ENCODE peak calls at places on chromosomes 16 and 17, in seven cellular contexts. C, P, T, X, Z, I and R are unnamed samples.

GRCh38 chr17:8333281-8333680 is 6.4 kb upstream of the ODF4 start:
- DNase-seq in X (no peak), T (no peak), C (no peak), P (no peak), I (no peak), Z (no peak), R (no peak)

GRCh38 chr17:49993423-49994037 is 1.5 kb downstream of the DLX3 start:
- DNase-seq in T (no peak), I (no peak), P (no peak), Z (no peak), C (no peak), X (peak), R (peak)

GRCh38 chr17:82045916-82046484 is 5.6 kb downstream of the RFNG start:
- DNase-seq in I (no peak), T (no peak), X (no peak), Z (no peak), C (no peak), P (no peak), R (no peak)

GRCh38 chr16:50546125-50546524 is 2.1 kb upstream of the NKD1 start:
- DNase-seq in I (no peak), T (no peak), Z (no peak), X (no peak), C (no peak), P (no peak), R (no peak)

GRCh38 chr17:15086776-15087175 is 178.3 kb downstream of the PMP22 start:
- DNase-seq in X (no peak), C (no peak), Z (no peak), T (no peak), P (no peak), I (no peak), R (no peak)

GRCh38 chr17:39979865-39980401 is 674 bp upstream of the PSMD3 start:
- DNase-seq in I (peak), T (peak), C (no peak), Z (peak), P (no peak), X (no peak), R (no peak)

GRCh38 chr17:81011951-81012350 is 20.3 kb downstream of the CHMP6 start:
- DNase-seq in P (no peak), T (no peak), C (no peak), X (no peak), Z (no peak), I (no peak), R (no peak)

GRCh38 chr17:29250666-29251065 is 4.0 kb downstream of the CRYBA1 start:
- DNase-seq in C (no peak), T (no peak), X (no peak), I (no peak), P (no peak), Z (no peak), R (no peak)

GRCh38 chr16:17470002-17470870 is 524 bp downstream of the XYLT1 start:
- DNase-seq in X (no peak), Z (peak), T (no peak), I (no peak), P (no peak), C (no peak), R (peak)

GRCh38 chr17:72516772-72517399 is 396.1 kb downstream of the SOX9 start:
- DNase-seq in Z (no peak), I (no peak), T (peak), C (no peak), X (no peak), P (no peak), R (no peak)

GRCh38 chr16:70749006-70749678 is 51.8 kb downstream of the VAC14 start:
- DNase-seq in P (no peak), I (no peak), Z (peak), T (peak), X (peak), C (no peak), R (peak)

GRCh38 chr17:50349241-50349595 is 3.3 kb downstream of the XYLT2 start:
- DNase-seq in I (no peak), P (no peak), Z (no peak), T (no peak), C (no peak), X (no peak), R (no peak)

GRCh38 chr17:80481284-80482057 is 5.1 kb upstream of the NPTX1 start:
- DNase-seq in I (no peak), Z (no peak), C (no peak), P (no peak), T (no peak), X (peak), R (peak)

GRCh38 chr16:15907863-15908478 is 19.6 kb upstream of the CEP20 start:
- DNase-seq in I (no peak), X (peak), P (no peak), Z (peak), T (peak), C (peak), R (no peak)

GRCh38 chr17:16211601-16212000 is 3.7 kb downstream of the NCOR1 start:
- DNase-seq in X (no peak), C (no peak), I (no peak), T (no peak), Z (no peak), P (no peak), R (no peak)

GRCh38 chr16:83602797-83603735 is 204.7 kb upstream of the HSBP1 start:
- DNase-seq in P (no peak), C (no peak), X (no peak), Z (no peak), T (no peak), I (no peak), R (no peak)

GRCh38 chr16:77322757-77323156 is 112.1 kb downstream of the ADAMTS18 start:
- DNase-seq in T (no peak), C (no peak), I (no peak), X (no peak), Z (no peak), P (no peak), R (no peak)

GRCh38 chr17:4220655-4221054 is 43.1 kb downstream of the ANKFY1 start:
- DNase-seq in C (no peak), T (no peak), Z (peak), I (no peak), X (no peak), P (no peak), R (no peak)
- TF ChIP-seq POLR2AphosphoS5 in C (no peak), T (no peak), Z (peak), I (no peak), X (no peak), P (no peak), R (no peak)

GRCh38 chr16:89523680-89524344 is 15.6 kb downstream of the SPG7 start:
- DNase-seq in I (no peak), Z (no peak), X (no peak), P (no peak), T (no peak), C (no peak), R (peak)
- TF ChIP-seq POLR2AphosphoS5 in I (no peak), Z (no peak), X (no peak), P (no peak), T (no peak), C (no peak), R (no peak)

GRCh38 chr16:14527411-14528044 is 102.5 kb downstream of the PARN start:
- DNase-seq in Z (no peak), C (no peak), X (no peak), P (no peak), T (no peak), I (no peak), R (peak)
- TF ChIP-seq POLR2AphosphoS5 in Z (no peak), C (no peak), X (no peak), P (peak), T (no peak), I (no peak), R (no peak)

GRCh38 chr17:78674156-78674555 is 97.0 kb upstream of the DNAH17 start:
- DNase-seq in X (no peak), C (no peak), I (no peak), Z (no peak), T (no peak), P (no peak), R (no peak)
- TF ChIP-seq POLR2AphosphoS5 in X (no peak), C (no peak), I (no peak), Z (no peak), T (no peak), P (no peak), R (no peak)

GRCh38 chr17:65561394-65562205 is at the start of gene AXIN2:
- DNase-seq in P (peak), X (peak), I (no peak), T (peak), C (peak), Z (peak), R (peak)
- TF ChIP-seq POLR2AphosphoS5 in P (no peak), X (peak), I (no peak), T (no peak), C (no peak), Z (no peak), R (peak)

GRCh38 chr16:25270577-25270976 is 12.9 kb upstream of the ZKSCAN2 start:
- DNase-seq in C (no peak), T (no peak), X (no peak), Z (no peak), I (no peak), P (no peak), R (no peak)
- TF ChIP-seq POLR2AphosphoS5 in C (no peak), T (no peak), X (no peak), Z (no peak), I (no peak), P (no peak), R (no peak)

GRCh38 chr16:10931977-10932632 is 10.2 kb downstream of the DEXI start:
- DNase-seq in Z (no peak), T (no peak), I (no peak), C (no peak), P (no peak), X (no peak), R (no peak)
- TF ChIP-seq POLR2AphosphoS5 in Z (no peak), T (no peak), I (no peak), C (peak), P (no peak), X (no peak), R (no peak)

GRCh38 chr17:76500745-76501017 is 542 bp downstream of the RHBDF2 start:
- DNase-seq in C (no peak), Z (no peak), T (no peak), X (no peak), P (no peak), I (no peak), R (no peak)
- TF ChIP-seq POLR2AphosphoS5 in C (no peak), Z (no peak), T (no peak), X (no peak), P (no peak), I (no peak), R (no peak)

GRCh38 chr17:7015587-7016020 is 3.2 kb downstream of the RNASEK start:
- DNase-seq in P (no peak), T (no peak), I (no peak), X (no peak), C (no peak), Z (no peak), R (no peak)
- TF ChIP-seq POLR2AphosphoS5 in P (no peak), T (no peak), I (no peak), X (no peak), C (no peak), Z (no peak), R (no peak)

DNA sequence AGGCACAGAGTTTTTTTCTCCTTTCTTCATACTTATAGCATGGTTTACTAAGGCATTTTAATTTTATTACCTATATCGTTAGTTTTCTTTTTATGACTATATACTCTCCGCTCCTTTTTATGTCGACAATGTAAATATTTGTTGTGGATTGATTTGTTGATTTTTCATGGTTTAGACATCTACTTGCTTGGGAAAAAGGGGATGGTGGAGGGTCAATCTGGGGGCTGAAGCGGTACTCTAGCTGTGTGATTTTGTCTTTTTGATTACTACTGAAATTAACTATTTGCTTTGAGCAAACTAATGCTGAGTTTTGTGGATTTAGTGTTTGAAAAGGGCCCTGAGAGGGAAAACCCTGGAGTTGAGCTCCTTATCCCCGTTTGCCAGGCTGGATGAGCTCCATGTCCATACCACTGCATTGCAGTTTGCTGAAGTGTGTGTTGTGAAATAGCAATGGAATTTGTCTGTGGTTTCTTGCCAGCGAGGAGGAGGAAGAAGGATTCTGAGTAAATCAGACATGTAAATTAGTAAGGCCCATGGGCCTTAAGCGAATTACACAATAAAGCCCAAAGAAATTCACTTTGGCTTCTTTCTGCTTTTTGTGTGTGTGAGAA is 72.0 kb downstream of the FTO start:
- DNase-seq in X (peak), Z (peak), C (no peak), T (peak), I (no peak), P (no peak), R (peak)
- TF ChIP-seq POLR2AphosphoS5 in X (peak), Z (peak), C (no peak), T (no peak), I (no peak), P (peak), R (peak)